ENCODE peak calls at places on chromosomes 1 and 21, in ten cellular contexts. S, A, F, U, T, G, V, H, Y and J are unnamed samples.

GRCh38 chr1:207745285-207745684 is 6.6 kb upstream of the CD46 start:
- DNase-seq in F (no peak), S (peak), U (no peak), G (no peak), V (no peak), A (no peak), Y (peak), H (no peak), T (no peak), J (no peak)

GRCh38 chr21:34582506-34583150 is 32.3 kb downstream of the RCAN1 start:
- DNase-seq in V (no peak), F (no peak), T (no peak), S (peak), A (no peak), G (peak), Y (peak), H (no peak), U (no peak), J (no peak)

GRCh38 chr1:174116042-174116441 is 43.3 kb upstream of the RABGAP1L start:
- DNase-seq in U (no peak), G (peak), Y (peak), F (no peak), A (no peak), T (no peak), V (no peak), S (peak), H (no peak), J (no peak)

GRCh38 chr1:6982860-6983259 is 197.6 kb downstream of the CAMTA1 start:
- DNase-seq in U (no peak), H (no peak), A (no peak), T (no peak), Y (no peak), G (peak), S (no peak), F (no peak), V (no peak), J (no peak)

GRCh38 chr1:203049077-203049476 is 22.8 kb downstream of the PPFIA4 start:
- DNase-seq in V (no peak), H (no peak), A (no peak), T (no peak), G (no peak), S (no peak), F (no peak), U (no peak), Y (no peak), J (no peak)

GRCh38 chr1:152252157-152252556 is 28.2 kb upstream of the HRNR start:
- DNase-seq in Y (peak), S (no peak), U (no peak), T (no peak), H (no peak), G (peak), V (no peak), F (no peak), A (no peak), J (no peak)

GRCh38 chr1:97247196-97247595 is 525.6 kb downstream of the PTBP2 start:
- DNase-seq in F (no peak), H (no peak), S (peak), U (no peak), Y (peak), A (no peak), T (no peak), V (no peak), G (no peak), J (no peak)

GRCh38 chr1:36055706-36056105 is 28.2 kb upstream of the TEKT2 start:
- DNase-seq in G (no peak), U (no peak), A (no peak), F (no peak), T (no peak), H (no peak), Y (no peak), V (no peak), S (no peak), J (no peak)

DNA sequence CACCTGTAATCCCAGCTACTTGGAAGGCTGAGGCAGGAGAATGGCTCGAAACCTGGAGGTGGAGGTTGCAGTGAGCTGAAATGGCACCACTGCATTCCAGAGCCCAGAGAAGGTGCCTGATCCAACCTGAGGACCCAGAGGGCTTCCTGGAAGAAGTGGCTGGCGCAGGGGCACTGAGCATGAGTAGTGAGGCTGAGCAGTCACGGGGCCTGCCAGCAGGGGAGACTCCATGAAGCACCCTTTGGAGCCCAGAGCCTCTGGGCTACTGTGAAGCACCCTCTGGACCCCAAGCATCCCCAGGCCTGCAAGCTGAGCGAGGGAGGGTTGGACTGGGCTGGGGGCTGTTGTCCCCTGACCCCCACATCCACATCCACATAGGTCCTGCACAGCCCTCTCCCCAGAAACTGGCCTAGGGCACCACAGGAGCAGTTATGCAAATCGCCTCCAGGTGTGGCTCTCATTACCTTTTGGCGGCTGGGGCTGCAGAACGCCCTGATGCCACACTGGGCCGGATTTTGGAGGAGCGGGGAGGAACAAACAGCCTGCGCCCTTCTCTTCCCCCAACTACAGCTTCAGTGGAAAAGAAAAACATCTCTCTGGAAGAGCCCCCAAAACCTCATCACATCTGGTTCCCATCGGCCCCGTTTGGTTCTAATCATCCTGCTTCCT is 78.2 kb upstream of the TARDBP start:
- DNase-seq in H (no peak), T (no peak), V (no peak), S (no peak), A (no peak), U (no peak), Y (no peak), F (no peak), G (no peak), J (no peak)
- TF ChIP-seq CTCF in H (no peak), T (no peak), V (no peak), S (no peak), A (no peak), U (no peak), Y (no peak), F (no peak), G (no peak), J (no peak)

GRCh38 chr1:46798820-46799219 is at the start of gene CYP4B1:
- DNase-seq in Y (no peak), G (peak), T (no peak), H (peak), A (peak), F (no peak), S (no peak), V (no peak), U (no peak), J (no peak)
- H3K4me3 ChIP-seq in Y (no peak), G (no peak), T (no peak), H (peak), A (peak), F (no peak), S (no peak), V (no peak), U (no peak), J (no peak)

GRCh38 chr1:176136891-176137290 is 70.2 kb downstream of the COP1 start:
- DNase-seq in F (no peak), U (no peak), A (no peak), V (no peak), S (no peak), H (no peak), Y (no peak), G (no peak), T (no peak), J (no peak)

GRCh38 chr1:176142973-176143372 is 64.1 kb downstream of the COP1 start:
- DNase-seq in Y (no peak), G (no peak), A (no peak), S (no peak), U (no peak), V (no peak), H (no peak), F (no peak), T (no peak), J (no peak)

GRCh38 chr1:176141449-176141848 is 65.6 kb downstream of the COP1 start:
- DNase-seq in A (no peak), V (no peak), T (no peak), Y (no peak), G (no peak), S (no peak), H (no peak), F (no peak), U (no peak), J (no peak)
- TF ChIP-seq CTCF in A (no peak), V (no peak), T (no peak), Y (no peak), G (no peak), S (no peak), H (no peak), F (no peak), U (no peak), J (no peak)

GRCh38 chr1:86104606-86105532 is 51.7 kb downstream of the COL24A1 start:
- DNase-seq in G (peak), U (no peak), F (no peak), H (no peak), A (no peak), T (no peak), S (no peak), Y (no peak), V (no peak), J (no peak)
- H3K4me3 ChIP-seq in G (no peak), U (no peak), F (no peak), H (no peak), A (no peak), T (no peak), S (no peak), Y (no peak), V (no peak), J (no peak)